ENCODE peak calls at places on chromosomes 4 and X, in four cellular contexts. G is GM12878, V is K562, S is HepG2. H is an unnamed sample.

GRCh38 chr4:153113838-153114105 is 90.5 kb upstream of the TRIM2 start:
- DNase-seq in V (no peak), G (no peak), S (no peak), H (no peak)

GRCh38 chrX:119228506-119229290 is 7.4 kb upstream of the PGRMC1 start:
- DNase-seq in V (no peak), S (no peak), G (no peak), H (no peak)

GRCh38 chr4:55947254-55947882 is 1.4 kb upstream of the CEP135 start:
- DNase-seq in V (peak; percentile 29), G (peak; percentile 73), S (no peak), H (no peak)

GRCh38 chrX:74371823-74372222 is 49.5 kb upstream of the SLC16A2 start:
- DNase-seq in G (no peak), V (no peak), S (no peak), H (no peak)

GRCh38 chr4:31998807-31999206 is 1278.6 kb downstream of the PCDH7 start:
- DNase-seq in S (no peak), G (no peak), V (peak; percentile 46), H (no peak)

GRCh38 chr4:38371391-38371851 is 292.6 kb upstream of the KLF3 start:
- DNase-seq in G (no peak), V (no peak), S (no peak), H (no peak)

GRCh38 chr4:160450861-160451260 is 1348.0 kb downstream of the RAPGEF2 start:
- DNase-seq in S (no peak), V (no peak), G (no peak), H (no peak)

GRCh38 chrX:13647709-13648212 is 5.2 kb upstream of the TCEANC start:
- DNase-seq in V (peak; percentile 99), S (peak; percentile 78), G (no peak), H (no peak)

GRCh38 chrX:100296183-100296753 is 113.8 kb downstream of the PCDH19 start:
- DNase-seq in S (no peak), V (no peak), G (no peak), H (peak; percentile 32)

GRCh38 chrX:129908636-129909035 is 2.7 kb downstream of the UTP14A start:
- DNase-seq in V (no peak), G (no peak), S (peak; percentile 13), H (no peak)

GRCh38 chr4:40316782-40317635 is 18.1 kb upstream of the CHRNA9 start:
- DNase-seq in G (peak; percentile 78), S (peak; percentile 47), V (peak; percentile 87), H (peak; percentile 93)

GRCh38 chr4:167290684-167291083 is 56.4 kb upstream of the SPOCK3 start:
- DNase-seq in S (no peak), V (no peak), G (no peak), H (peak; percentile 65)
- TF ChIP-seq CTCF in S (peak; percentile 15), V (no peak), G (no peak), H (no peak)

GRCh38 chr4:130563891-130564418 is 1468.0 kb downstream of the C4orf33 start:
- DNase-seq in V (no peak), G (no peak), S (no peak), H (peak; percentile 17)

GRCh38 chr4:130563185-130563890 is 1467.4 kb downstream of the C4orf33 start:
- DNase-seq in V (no peak), S (peak; percentile 8), G (no peak), H (peak; percentile 87)

DNA sequence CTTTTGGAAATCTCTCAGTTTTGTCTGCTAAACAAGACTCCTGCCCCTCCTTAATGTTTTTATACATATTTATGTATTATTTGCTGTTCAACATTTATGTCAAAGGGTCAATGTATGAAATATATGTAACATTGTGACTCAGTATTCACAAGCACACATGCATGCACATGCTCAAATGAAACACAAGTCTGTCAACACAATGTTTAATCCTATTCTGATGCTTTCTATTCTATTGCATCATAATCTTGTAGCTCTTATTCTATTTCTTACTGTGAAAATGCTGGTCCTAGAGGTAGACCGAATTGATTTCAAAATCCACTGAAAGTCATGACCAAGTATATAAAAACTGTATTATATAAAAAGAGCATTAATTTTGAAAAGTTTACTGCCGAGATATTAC is 1463.3 kb downstream of the C4orf33 start:
- DNase-seq in V (no peak), G (no peak), S (no peak), H (no peak)
- TF ChIP-seq CREB1 in V (no peak), G (no peak), S (no peak), H (no peak)

GRCh38 chrX:17700976-17701375 is 36.3 kb upstream of the SCML1 start:
- DNase-seq in V (no peak), S (no peak), G (no peak), H (no peak)

GRCh38 chrX:17692709-17693346 is 44.5 kb upstream of the SCML1 start:
- DNase-seq in S (no peak), V (peak; percentile 1), G (no peak), H (peak; percentile 55)

GRCh38 chrX:17697191-17697590 is 40.1 kb upstream of the SCML1 start:
- DNase-seq in G (no peak), S (peak; percentile 56), V (no peak), H (no peak)
- TF ChIP-seq JUNB in G (no peak), S (no peak), V (no peak), H (no peak)

GRCh38 chrX:31449064-31449463 is 377.2 kb upstream of the FTHL17 start:
- DNase-seq in G (no peak), S (no peak), V (no peak), H (no peak)

GRCh38 chrX:31445542-31445941 is 373.7 kb upstream of the FTHL17 start:
- DNase-seq in S (no peak), G (no peak), V (no peak), H (no peak)

GRCh38 chrX:31449975-31450374 is 378.1 kb upstream of the FTHL17 start:
- DNase-seq in S (no peak), G (no peak), V (no peak), H (no peak)
- TF ChIP-seq CTCF in S (no peak), G (no peak), V (no peak), H (no peak)

GRCh38 chr4:133148690-133149363 is at the start of gene PCDH10:
- DNase-seq in G (no peak), S (peak; percentile 1), V (peak; percentile 64), H (peak; percentile 96)
- TF ChIP-seq CREB1 in G (peak; percentile 84), S (peak; percentile 54), V (no peak), H (peak; percentile 95)